ENCODE peak calls at places on chromosome 12, in eight cellular contexts. C is spleen, L is OCI-LY7, B is AG10803, X is HFF-Myc, Z is fibroblast of lung, Y is cardiac fibroblast, A is GM12864. R is an unnamed sample.

GRCh38 chr12:76586764-76587395 is 27.3 kb upstream of the OSBPL8 start:
- DNase-seq in C (no peak), L (peak), B (peak), X (no peak), Z (peak), Y (peak), A (peak), R (peak)

GRCh38 chr12:109201496-109201885 is 85.1 kb downstream of the ACACB start:
- DNase-seq in C (no peak), L (no peak), B (no peak), X (no peak), Z (no peak), Y (no peak), A (no peak), R (no peak)

GRCh38 chr12:65825573-65826512 is 1.6 kb downstream of the HMGA2 start:
- DNase-seq in C (peak), L (no peak), B (peak), X (no peak), Z (peak), Y (peak), A (no peak), R (no peak)

GRCh38 chr12:108525681-108526080 is 10.6 kb downstream of the FICD start:
- DNase-seq in C (no peak), L (no peak), B (peak), X (no peak), Z (peak), Y (peak), A (no peak), R (no peak)

GRCh38 chr12:57604454-57605307 is at the start of gene DTX3:
- DNase-seq in C (peak), L (no peak), B (peak), X (no peak), Z (peak), Y (peak), A (no peak), R (no peak)

GRCh38 chr12:43292699-43293098 is 259.3 kb downstream of the ADAMTS20 start:
- DNase-seq in C (no peak), L (no peak), B (peak), X (no peak), Z (peak), Y (peak), A (no peak), R (no peak)

GRCh38 chr12:112536367-112536730 is 117.6 kb downstream of the PTPN11 start:
- DNase-seq in C (no peak), L (no peak), B (no peak), X (no peak), Z (no peak), Y (no peak), A (no peak), R (no peak)

GRCh38 chr12:79692249-79692619 is 1.5 kb upstream of the PAWR start:
- DNase-seq in C (no peak), L (no peak), B (no peak), X (no peak), Z (no peak), Y (no peak), A (no peak), R (no peak)

GRCh38 chr12:123907726-123908476 is 64.7 kb downstream of the CCDC92 start:
- DNase-seq in C (peak), L (no peak), B (peak), X (no peak), Z (no peak), Y (peak), A (no peak), R (no peak)

GRCh38 chr12:19288603-19289244 is 150.6 kb upstream of the AEBP2 start:
- DNase-seq in C (no peak), L (peak), B (peak), X (peak), Z (peak), Y (peak), A (peak), R (peak)

GRCh38 chr12:132438139-132438700 is 51.7 kb upstream of the FBRSL1 start:
- DNase-seq in C (no peak), L (no peak), B (no peak), X (no peak), Z (no peak), Y (no peak), A (no peak), R (no peak)

GRCh38 chr12:62632521-62632920 is 165.9 kb downstream of the MON2 start:
- DNase-seq in C (peak), L (no peak), B (peak), X (no peak), Z (peak), Y (peak), A (no peak), R (no peak)

GRCh38 chr12:124296916-124297351 is 2.0 kb downstream of the RFLNA start:
- DNase-seq in C (peak), L (no peak), B (no peak), X (no peak), Z (no peak), Y (no peak), A (no peak), R (no peak)

GRCh38 chr12:106030210-106031175 is 108.3 kb downstream of the NUAK1 start:
- DNase-seq in C (no peak), L (no peak), B (peak), X (peak), Z (peak), Y (peak), A (no peak), R (peak)

GRCh38 chr12:79692860-79693605 is 2.3 kb upstream of the PAWR start:
- DNase-seq in C (no peak), L (no peak), B (peak), X (no peak), Z (peak), Y (peak), A (no peak), R (no peak)

GRCh38 chr12:52867636-52868035 is 18.8 kb upstream of the KRT78 start:
- DNase-seq in C (no peak), L (no peak), B (no peak), X (no peak), Z (no peak), Y (no peak), A (no peak), R (no peak)

GRCh38 chr12:86414201-86414600 is 158.0 kb upstream of the MGAT4C start:
- DNase-seq in C (no peak), L (no peak), B (no peak), X (no peak), Z (no peak), Y (no peak), A (no peak), R (no peak)

DNA sequence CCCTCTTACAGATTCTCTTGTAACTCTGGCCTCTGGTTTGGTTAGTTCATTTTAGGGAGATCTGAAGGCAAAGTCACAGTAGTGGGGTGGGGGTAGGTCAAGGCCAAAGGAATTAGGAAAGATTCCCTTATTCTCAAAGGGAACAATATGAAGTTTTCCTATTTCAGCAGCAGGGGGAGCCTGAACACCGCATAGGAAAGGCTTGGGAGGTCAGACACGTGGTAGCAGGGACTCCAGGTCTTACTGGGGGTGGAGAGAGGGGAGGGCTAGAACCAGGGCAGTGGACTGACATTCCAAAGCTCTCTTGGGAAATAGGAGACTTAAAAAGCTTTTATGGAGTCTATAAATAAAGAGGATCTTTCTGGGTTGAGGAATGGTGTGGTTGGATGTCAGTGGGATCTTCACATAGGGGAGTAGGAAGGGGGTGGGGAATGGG is 1.3 kb downstream of the ZC3H10 start:
- DNase-seq in C (no peak), L (peak), B (peak), X (peak), Z (peak), Y (peak), A (no peak), R (peak)
- H3K4me3 ChIP-seq in C (no peak), L (peak), B (peak), X (peak), Z (peak), Y (no peak), A (peak), R (peak)

GRCh38 chr12:27866382-27867101 is 86.5 kb upstream of the MANSC4 start:
- DNase-seq in C (no peak), L (no peak), B (peak), X (no peak), Z (peak), Y (peak), A (no peak), R (no peak)
- TF ChIP-seq CTCF in C (no peak), L (no peak), B (no peak), X (no peak), Z (no peak), Y (no peak), A (no peak), R (no peak)

GRCh38 chr12:54032627-54033100 is at the start of gene HOXC5:
- DNase-seq in C (peak), L (peak), B (peak), X (peak), Z (peak), Y (peak), A (no peak), R (peak)
- H3K4me3 ChIP-seq in C (no peak), L (peak), B (peak), X (peak), Z (peak), Y (no peak), A (no peak), R (no peak)

DNA sequence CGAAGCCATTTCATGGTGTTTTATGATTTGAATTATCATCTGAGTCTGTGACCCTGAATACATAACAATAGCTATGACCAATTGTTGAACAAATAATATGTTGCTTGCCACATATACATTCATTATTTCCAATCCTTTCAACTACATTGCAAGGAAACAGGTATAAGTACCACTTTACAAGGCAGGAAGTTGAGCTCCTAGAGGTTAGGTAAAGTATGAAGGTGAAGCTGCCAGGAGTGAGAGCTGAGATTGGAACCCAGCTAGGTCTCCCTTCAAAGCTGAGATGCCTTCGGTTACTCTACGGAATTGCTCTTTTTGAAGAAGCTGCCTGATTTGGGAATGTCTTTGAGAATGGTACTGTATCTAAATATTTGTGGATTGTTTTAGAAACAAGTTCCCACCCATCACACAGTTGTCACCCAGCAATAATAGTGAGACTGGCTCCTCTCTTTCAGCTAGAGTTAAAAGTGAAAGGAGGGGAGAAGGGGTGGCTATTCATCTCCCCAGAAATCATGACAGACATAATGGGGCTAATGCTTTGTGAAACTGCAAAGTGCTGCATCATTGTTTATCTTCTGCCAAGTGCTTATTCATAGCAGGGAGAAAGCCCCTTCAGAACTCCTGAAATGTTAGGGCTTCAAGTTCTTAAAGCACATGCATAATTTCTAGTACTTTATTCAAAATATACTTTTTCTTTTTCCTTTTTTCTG is 75.9 kb upstream of the AMIGO2 start:
- DNase-seq in C (no peak), L (no peak), B (peak), X (no peak), Z (peak), Y (peak), A (no peak), R (no peak)
- TF ChIP-seq CTCF in C (no peak), L (no peak), B (no peak), X (no peak), Z (no peak), Y (no peak), A (no peak), R (no peak)